ENCODE peak calls at places on chromosomes 11 and 22, in ten cellular contexts. T is keratinocyte, F is endodermal cell, R is B cell, M is Peyer's patch, W is brain microvascular endothelial cell, Z is ovary, G is endothelial cell, C is GM23338, E is left ventricle myocardium inferior. Q is an unnamed sample.

GRCh38 chr11:83054001-83054400 is 17.7 kb downstream of the RAB30 start:
- DNase-seq in M (no peak), E (no peak), Z (no peak), F (no peak), W (no peak), G (no peak), R (peak), C (no peak), T (no peak), Q (no peak)

GRCh38 chr22:23892626-23893445 is 1.3 kb upstream of the MIF start:
- DNase-seq in M (no peak), T (no peak), E (no peak), C (no peak), W (no peak), G (no peak), F (no peak), R (no peak), Z (no peak), Q (no peak)

GRCh38 chr11:85752890-85753581 is 57.9 kb downstream of the SYTL2 start:
- DNase-seq in E (no peak), T (no peak), M (peak), Z (no peak), C (no peak), R (peak), G (no peak), W (no peak), F (no peak), Q (no peak)

GRCh38 chr22:36470162-36470993 is 11.1 kb downstream of the TXN2 start:
- DNase-seq in M (peak), C (peak), F (peak), Z (peak), W (peak), G (peak), T (peak), E (peak), R (peak), Q (peak)

GRCh38 chr11:58923300-58923788 is 15.9 kb upstream of the GLYATL1 start:
- DNase-seq in C (peak), W (peak), F (peak), R (peak), T (no peak), E (no peak), G (no peak), Z (no peak), M (no peak), Q (peak)

GRCh38 chr22:22687638-22688500 is 43.5 kb downstream of the GGTLC2 start:
- DNase-seq in C (peak), T (no peak), E (no peak), Z (no peak), F (peak), M (peak), W (peak), G (peak), R (no peak), Q (peak)

GRCh38 chr22:45366713-45367112 is 46.7 kb downstream of the SMC1B start:
- DNase-seq in G (no peak), E (no peak), F (no peak), W (no peak), T (no peak), M (no peak), Z (no peak), C (no peak), R (no peak), Q (no peak)

GRCh38 chr11:114307524-114308203 is 11.5 kb downstream of the NNMT start:
- DNase-seq in Z (no peak), F (no peak), W (peak), R (no peak), E (peak), C (no peak), T (no peak), M (peak), G (no peak), Q (no peak)

GRCh38 chr11:128857341-128857740 is 9.8 kb downstream of the KCNJ1 start:
- DNase-seq in F (no peak), T (no peak), E (no peak), Z (no peak), C (no peak), G (no peak), W (no peak), M (no peak), R (no peak), Q (no peak)

GRCh38 chr11:8329961-8330361 is 66.3 kb upstream of the LMO1 start:
- DNase-seq in W (no peak), R (no peak), T (no peak), C (peak), F (peak), Z (no peak), G (no peak), M (no peak), E (no peak), Q (no peak)

GRCh38 chr22:31272522-31273446 is 19.5 kb downstream of the PIK3IP1 start:
- DNase-seq in C (peak), W (peak), Z (no peak), M (peak), E (no peak), R (peak), F (peak), G (peak), T (no peak), Q (peak)

GRCh38 chr11:44977493-44977984 is 26.9 kb upstream of the TP53I11 start:
- DNase-seq in E (no peak), M (peak), F (peak), Z (no peak), W (no peak), R (no peak), C (peak), G (peak), T (no peak), Q (no peak)

GRCh38 chr22:43066844-43067385 is 22.3 kb downstream of the TTLL1 start:
- DNase-seq in C (no peak), Z (no peak), F (no peak), M (no peak), E (no peak), R (no peak), G (no peak), T (no peak), W (peak), Q (no peak)

GRCh38 chr22:36252754-36253522 is at the start of gene APOL1:
- DNase-seq in E (peak), G (no peak), Z (peak), C (no peak), W (no peak), M (peak), F (no peak), R (peak), T (no peak), Q (peak)

GRCh38 chr11:79081441-79082124 is 359.2 kb downstream of the TENM4 start:
- DNase-seq in E (no peak), C (no peak), F (no peak), T (no peak), W (peak), Z (no peak), R (no peak), G (no peak), M (no peak), Q (no peak)

GRCh38 chr22:38069372-38070249 is 12.4 kb downstream of the PICK1 start:
- DNase-seq in Z (no peak), M (no peak), R (no peak), C (peak), W (peak), T (no peak), E (peak), G (no peak), F (peak), Q (no peak)

GRCh38 chr11:130858215-130858614 is 58.1 kb downstream of the SNX19 start:
- DNase-seq in R (no peak), W (no peak), G (no peak), E (no peak), M (no peak), C (peak), Z (no peak), F (no peak), T (no peak), Q (no peak)

GRCh38 chr22:46592390-46592872 is 27.8 kb upstream of the GRAMD4 start:
- DNase-seq in M (peak), R (peak), Z (no peak), F (peak), W (peak), T (no peak), G (no peak), E (peak), C (no peak), Q (peak)

GRCh38 chr11:10076458-10077141 is 217.4 kb downstream of the SBF2 start:
- DNase-seq in Z (peak), E (peak), W (peak), F (peak), M (peak), G (peak), T (peak), R (peak), C (peak), Q (peak)

GRCh38 chr11:43518407-43519165 is 159.9 kb downstream of the TTC17 start:
- DNase-seq in F (peak), Z (no peak), G (no peak), C (no peak), W (peak), R (no peak), M (no peak), E (no peak), T (no peak), Q (peak)

GRCh38 chr11:120482149-120482548 is 29.4 kb upstream of the GRIK4 start:
- DNase-seq in Z (no peak), T (no peak), M (no peak), C (no peak), F (no peak), G (no peak), E (no peak), W (peak), R (no peak), Q (no peak)

GRCh38 chr11:133619973-133620372 is 87.7 kb upstream of the OPCML start:
- DNase-seq in E (no peak), C (peak), F (no peak), T (no peak), Z (no peak), G (no peak), W (no peak), R (no peak), M (no peak), Q (no peak)

GRCh38 chr11:114262681-114263509 is 33.3 kb upstream of the NNMT start:
- DNase-seq in W (peak), C (peak), F (peak), E (no peak), G (peak), R (peak), Z (peak), T (no peak), M (peak), Q (no peak)

GRCh38 chr11:115817844-115818565 is 313.8 kb upstream of the CADM1 start:
- DNase-seq in C (peak), R (no peak), E (no peak), T (no peak), Z (no peak), G (no peak), W (no peak), M (no peak), F (no peak), Q (no peak)

GRCh38 chr22:17767236-17768065 is 6.8 kb downstream of the BID start:
- DNase-seq in W (no peak), F (no peak), R (no peak), G (no peak), C (no peak), E (no peak), T (no peak), M (no peak), Z (no peak), Q (peak)

GRCh38 chr11:82790723-82791487 is 57.2 kb upstream of the FAM181B start:
- DNase-seq in F (peak), M (no peak), R (no peak), G (no peak), Z (peak), E (no peak), T (no peak), W (no peak), C (no peak), Q (no peak)

GRCh38 chr11:68146704-68147474 is 25.7 kb upstream of the CHKA start:
- DNase-seq in C (no peak), T (no peak), M (peak), E (no peak), Z (no peak), W (peak), F (peak), G (no peak), R (no peak), Q (no peak)

GRCh38 chr11:9109858-9110731 is 18.7 kb upstream of the SCUBE2 start:
- DNase-seq in G (no peak), Z (no peak), R (no peak), T (peak), C (no peak), W (no peak), F (no peak), E (no peak), M (no peak), Q (no peak)

GRCh38 chr11:35031869-35032268 is 107.1 kb upstream of the CD44 start:
- DNase-seq in T (no peak), C (no peak), Z (no peak), R (no peak), E (no peak), W (peak), M (no peak), G (no peak), F (no peak), Q (no peak)

GRCh38 chr11:58562375-58562800 is 13.3 kb downstream of the LPXN start:
- DNase-seq in E (no peak), W (no peak), R (no peak), T (no peak), Z (no peak), G (no peak), F (no peak), C (no peak), M (no peak), Q (peak)

GRCh38 chr11:77122576-77123212 is 5.4 kb upstream of the MYO7A start:
- DNase-seq in W (no peak), G (no peak), M (no peak), E (no peak), T (no peak), Z (no peak), F (no peak), R (no peak), C (no peak), Q (no peak)

GRCh38 chr22:24548812-24549211 is 6.1 kb downstream of the GUCD1 start:
- DNase-seq in M (no peak), G (no peak), Z (no peak), T (no peak), E (no peak), W (no peak), R (no peak), C (no peak), F (no peak), Q (no peak)

GRCh38 chr11:128859563-128860441 is 7.3 kb downstream of the KCNJ1 start:
- DNase-seq in E (peak), M (peak), F (peak), Z (peak), R (peak), G (peak), W (peak), T (no peak), C (peak), Q (peak)

GRCh38 chr22:19232620-19233019 is 54.1 kb upstream of the SLC25A1 start:
- DNase-seq in F (no peak), G (no peak), C (no peak), W (no peak), R (no peak), E (no peak), M (no peak), T (no peak), Z (no peak), Q (no peak)

GRCh38 chr11:2826679-2827056 is 58.9 kb downstream of the CDKN1C start:
- DNase-seq in M (no peak), W (no peak), G (no peak), F (no peak), R (no peak), T (no peak), E (peak), C (no peak), Z (no peak), Q (no peak)

GRCh38 chr11:19953909-19954308 is 206.4 kb downstream of the DBX1 start:
- DNase-seq in R (no peak), M (no peak), G (peak), W (peak), T (no peak), F (peak), C (peak), Z (no peak), E (no peak), Q (no peak)
- TF ChIP-seq CTCF in R (no peak), M (no peak), G (peak), W (peak), T (peak), F (peak), C (peak), Z (no peak), E (peak), Q (no peak)

DNA sequence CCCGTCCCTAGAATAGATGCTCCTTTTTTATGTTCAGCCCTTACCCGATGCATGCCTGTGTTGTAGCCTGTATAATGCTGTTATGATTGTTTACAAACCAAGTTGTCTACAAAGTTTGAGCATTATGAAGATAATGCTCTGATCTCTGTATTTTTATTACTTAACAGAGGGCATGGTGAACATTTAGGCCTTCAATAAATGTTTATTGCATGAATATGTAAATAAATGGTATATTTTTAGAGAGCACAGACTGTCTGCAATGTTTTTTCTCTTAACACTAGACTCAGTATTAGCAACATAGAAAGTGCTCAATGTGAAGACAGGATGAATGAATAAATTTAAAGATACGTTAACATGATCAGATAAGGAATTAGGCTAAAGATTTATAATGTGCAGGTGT is 130.9 kb downstream of the UVRAG start:
- DNase-seq in F (no peak), M (no peak), W (no peak), R (no peak), C (no peak), T (no peak), G (no peak), E (no peak), Z (no peak), Q (no peak)
- TF ChIP-seq CTCF in F (no peak), M (no peak), W (no peak), R (no peak), C (no peak), T (no peak), G (no peak), E (no peak), Z (no peak), Q (no peak)

GRCh38 chr11:6413791-6414231 is 5.1 kb downstream of the APBB1 start:
- DNase-seq in C (no peak), E (no peak), F (no peak), Z (no peak), G (no peak), R (no peak), M (no peak), W (no peak), T (no peak), Q (no peak)

GRCh38 chr11:6414874-6415328 is 4.0 kb downstream of the APBB1 start:
- DNase-seq in Z (no peak), G (no peak), F (no peak), E (no peak), T (no peak), C (no peak), W (no peak), R (no peak), M (no peak), Q (no peak)

GRCh38 chr11:6420677-6421076 is 1.8 kb upstream of the APBB1 start:
- DNase-seq in F (no peak), G (no peak), M (no peak), C (no peak), W (no peak), Z (no peak), R (no peak), T (no peak), E (no peak), Q (no peak)

GRCh38 chr11:6418199-6418957 is 516 bp downstream of the APBB1 start:
- DNase-seq in E (peak), Z (no peak), R (no peak), G (peak), W (no peak), C (peak), T (no peak), F (peak), M (no peak), Q (no peak)

DNA sequence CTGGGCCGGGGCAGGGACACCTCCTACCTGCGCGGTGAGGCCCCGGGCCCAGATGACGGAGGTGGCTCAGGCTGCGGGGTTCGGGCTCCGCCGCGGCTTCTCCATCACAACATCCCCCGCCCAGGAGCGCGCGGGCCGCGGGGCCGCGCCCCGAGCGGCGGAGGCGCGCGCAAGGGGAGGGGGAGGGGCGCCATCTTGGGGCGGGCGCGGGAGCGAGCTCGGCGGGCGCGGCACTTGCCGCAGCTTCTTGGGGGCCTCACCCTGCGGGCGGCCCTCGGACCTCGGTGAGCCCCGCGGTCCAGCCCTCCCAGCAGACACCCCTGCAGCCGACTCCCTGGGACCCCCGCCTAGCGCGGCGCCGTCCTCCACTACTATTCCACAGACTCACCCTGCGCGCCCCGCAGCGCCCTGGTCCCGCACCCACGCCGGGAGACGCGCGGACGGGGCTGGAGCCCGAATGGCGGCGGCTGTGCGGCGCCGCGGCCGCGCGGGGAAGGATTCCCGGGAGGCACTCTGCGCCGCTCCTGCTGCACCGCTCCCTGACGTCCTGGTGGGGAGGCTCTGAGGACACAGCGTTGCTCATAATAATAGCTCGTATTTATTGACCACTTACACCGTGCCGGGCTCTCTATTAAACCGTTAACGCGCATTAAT is at the start of gene APBB1:
- DNase-seq in F (no peak), W (peak), G (peak), M (peak), Z (peak), E (peak), C (peak), R (peak), T (no peak), Q (peak)
- TF ChIP-seq CTCF in F (no peak), W (peak), G (no peak), M (peak), Z (no peak), E (peak), C (no peak), R (peak), T (peak), Q (peak)

DNA sequence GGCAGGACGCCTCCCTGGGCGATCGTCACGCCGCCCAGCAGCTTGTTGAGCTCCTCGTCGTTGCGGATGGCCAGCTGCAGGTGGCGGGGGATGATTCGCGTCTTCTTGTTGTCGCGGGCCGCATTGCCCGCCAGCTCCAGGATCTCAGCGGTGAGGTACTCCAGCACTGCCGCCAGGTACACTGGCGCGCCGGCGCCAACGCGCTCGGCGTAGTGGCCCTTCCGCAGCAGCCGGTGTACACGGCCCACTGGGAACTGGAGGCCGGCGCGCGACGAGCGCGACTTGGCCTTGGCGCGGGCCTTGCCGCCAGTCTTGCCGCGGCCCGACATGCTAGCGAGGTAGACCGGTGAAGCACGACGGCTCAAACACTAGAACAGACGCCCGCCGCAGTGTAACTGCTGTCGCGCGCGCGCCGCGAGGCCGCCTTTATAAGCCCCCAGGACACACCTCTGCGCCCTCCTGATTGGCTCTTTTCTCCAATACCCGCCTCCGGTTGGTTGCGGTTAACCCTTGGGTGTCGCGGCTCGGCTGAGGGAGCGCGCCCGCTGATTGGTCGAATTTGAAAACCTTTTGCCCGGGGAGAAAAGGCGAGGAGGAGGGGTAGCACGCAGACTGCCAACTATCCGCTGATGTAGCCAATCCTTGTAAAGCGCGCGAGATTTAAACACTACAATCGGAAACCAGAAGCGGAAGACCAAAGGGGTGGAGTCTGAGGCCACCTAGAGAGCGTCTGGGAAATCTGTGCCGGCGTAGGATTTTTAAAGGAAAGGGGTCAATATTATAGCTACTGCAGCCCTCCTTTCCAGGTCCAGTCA is 6.4 kb downstream of the DPAGT1 start:
- DNase-seq in C (peak), M (peak), E (peak), R (peak), G (peak), F (peak), Z (peak), W (peak), T (peak), Q (peak)
- TF ChIP-seq CTCF in C (peak), M (no peak), E (peak), R (peak), G (no peak), F (peak), Z (no peak), W (no peak), T (no peak), Q (no peak)

Q was measured in GM13976.